ENCODE peak calls at places on chromosomes 4 and X, in four cellular contexts. D, R, S and K are unnamed samples.

GRCh38 chr4:77619408-77619807 is 13.8 kb downstream of the CXCL13 start:
- DNase-seq in D (no peak), R (no peak), S (no peak), K (no peak)

GRCh38 chr4:76622126-76622525 is 187.1 kb downstream of the SHROOM3 start:
- DNase-seq in D (peak; percentile 88), R (no peak), S (no peak), K (peak; percentile 49)

GRCh38 chr4:13705521-13706035 is 78.1 kb upstream of the BOD1L1 start:
- DNase-seq in D (peak; percentile 81), R (peak; percentile 18), S (no peak), K (no peak)

GRCh38 chr4:26441771-26442170 is 48.5 kb downstream of the CCKAR start:
- DNase-seq in D (no peak), R (no peak), S (no peak), K (no peak)

GRCh38 chr4:185740471-185740873 is 71.5 kb downstream of the SORBS2 start:
- DNase-seq in D (no peak), R (no peak), S (no peak), K (peak; percentile 13)

GRCh38 chrX:80876877-80877276 is 67.2 kb upstream of the BRWD3 start:
- DNase-seq in D (peak; percentile 11), R (no peak), S (no peak), K (peak; percentile 19)

GRCh38 chr4:6493668-6494304 is 21.4 kb upstream of the PPP2R2C start:
- DNase-seq in D (peak; percentile 52), R (no peak), S (no peak), K (peak; percentile 19)

GRCh38 chr4:105451346-105451745 is 22.5 kb downstream of the PPA2 start:
- DNase-seq in D (no peak), R (no peak), S (no peak), K (no peak)

GRCh38 chr4:131091896-131092295 is 1995.9 kb downstream of the C4orf33 start:
- DNase-seq in D (peak; percentile 21), R (no peak), S (no peak), K (peak; percentile 44)

GRCh38 chr4:133154725-133155124 is 5.6 kb downstream of the PCDH10 start:
- DNase-seq in D (no peak), R (no peak), S (no peak), K (peak; percentile 66)

GRCh38 chrX:47540754-47541538 is 20.1 kb upstream of the ARAF start:
- DNase-seq in D (peak; percentile 80), R (peak; percentile 85), S (no peak), K (peak; percentile 93)

GRCh38 chr4:25031077-25031606 is 396 bp upstream of the LGI2 start:
- DNase-seq in D (no peak), R (peak; percentile 31), S (no peak), K (peak; percentile 10)

GRCh38 chr4:8690811-8691775 is 98.5 kb downstream of the CPZ start:
- DNase-seq in D (no peak), R (peak; percentile 5), S (no peak), K (no peak)
- H3K27me3 ChIP-seq in D (no peaks in the 10 kb centered on the region), R (no peaks in the 10 kb centered on the region), S (no peaks in the 10 kb centered on the region), K (no peaks in the 10 kb centered on the region)

DNA sequence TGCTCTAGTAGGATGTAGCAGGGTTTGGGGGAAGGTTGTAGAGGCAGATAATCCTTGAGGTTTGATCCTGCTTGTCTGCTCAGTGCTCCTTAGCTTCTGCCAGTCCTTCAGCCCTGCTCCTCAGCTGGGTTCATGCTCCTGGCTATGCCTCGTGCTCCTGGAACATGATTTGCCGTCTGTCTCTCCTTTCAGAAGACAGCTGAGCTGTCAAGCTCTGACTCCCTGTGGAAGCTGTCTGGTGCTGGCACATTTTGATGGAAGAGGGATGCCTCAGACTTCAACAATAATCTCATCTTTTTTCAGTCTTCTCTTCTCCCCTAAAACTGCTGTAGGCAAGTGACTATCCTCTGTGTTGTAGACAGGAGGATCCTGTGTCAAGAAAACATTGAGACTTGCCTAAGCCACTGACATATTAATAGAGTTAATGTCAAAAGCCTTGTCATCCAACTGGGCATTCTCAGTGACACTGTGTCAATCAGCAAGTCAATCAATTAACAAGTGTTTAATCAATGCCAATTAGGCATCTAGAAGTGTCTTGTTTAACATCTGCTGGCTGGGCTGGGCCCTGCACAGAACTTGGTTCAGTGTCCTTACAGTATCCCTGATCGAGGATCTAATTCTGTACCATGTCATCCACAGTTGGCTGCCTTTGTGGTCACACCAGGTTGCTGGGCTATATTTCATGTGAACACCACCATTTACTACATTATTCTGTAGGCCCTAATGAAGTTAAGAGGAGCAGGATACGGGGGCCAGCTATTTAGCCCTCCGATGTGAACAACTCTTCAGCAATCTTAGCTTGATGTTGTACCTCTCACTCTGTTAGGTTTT is 96.7 kb downstream of the SYNPO2 start:
- DNase-seq in D (no peak), R (no peak), S (no peak), K (no peak)
- H3K27ac ChIP-seq in D (no peak overlapping the region), R (no peak overlapping the region), S (no peak overlapping the region), K (no peak overlapping the region)

GRCh38 chr4:152708806-152709205 is 29.0 kb upstream of the TMEM154 start:
- DNase-seq in D (no peak), R (no peak), S (no peak), K (no peak)
- TF ChIP-seq CTCF in D (no peak), R (no peak), S (no peak), K (no peak)

GRCh38 chrX:55159556-55159955 is 60.6 kb upstream of the PAGE5 start:
- DNase-seq in D (no peak), R (no peak), S (no peak), K (no peak)

GRCh38 chrX:55167124-55167523 is 53.0 kb upstream of the PAGE5 start:
- DNase-seq in D (peak; percentile 48), R (no peak), S (no peak), K (no peak)

GRCh38 chrX:55163171-55163570 is 57.0 kb upstream of the PAGE5 start:
- DNase-seq in D (no peak), R (no peak), S (no peak), K (no peak)

GRCh38 chrX:55160685-55161552 is 59.2 kb upstream of the PAGE5 start:
- DNase-seq in D (peak; percentile 84), R (peak; percentile 90), S (peak; percentile 57), K (peak; percentile 89)

DNA sequence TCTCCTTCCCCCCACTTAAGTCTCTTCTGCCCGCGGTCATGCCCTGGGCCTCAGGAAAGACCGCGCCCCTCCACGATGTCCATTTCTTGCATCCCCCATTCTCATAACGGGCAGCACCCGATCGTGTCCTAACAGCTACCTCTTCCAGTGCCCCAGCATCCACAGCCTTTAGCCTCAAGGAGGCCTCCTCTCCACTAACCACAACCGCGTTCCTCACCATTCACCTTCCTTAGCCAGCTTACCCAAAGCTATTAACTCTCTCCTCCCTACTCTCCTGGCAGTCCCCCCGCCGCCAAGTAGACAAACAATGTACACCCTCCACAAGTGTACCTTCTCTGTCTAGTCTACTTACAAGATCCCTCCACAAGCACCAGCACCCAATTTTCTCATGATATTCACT is 58.6 kb upstream of the PAGE5 start:
- DNase-seq in D (peak; percentile 22), R (no peak), S (no peak), K (peak; percentile 5)
- H3K27me3 ChIP-seq in D (no peaks in the 10 kb centered on the region), R (no peaks in the 10 kb centered on the region), S (no peaks in the 10 kb centered on the region), K (no peaks in the 10 kb centered on the region)

GRCh38 chrX:13697976-13698375 is 9.0 kb downstream of the RAB9A start:
- DNase-seq in D (no peak), R (no peak), S (no peak), K (no peak)
- H3K27ac ChIP-seq in D (no peak overlapping the region), R (no peak overlapping the region), S (peak overlapping the region; percentile 39), K (no peak overlapping the region)